ENCODE peak calls at places on chromosome 1, in five cellular contexts. L, V, K, E and Z are unnamed samples. For H3K36me3, the result is how much of the 10 kb centered on the place peaks cover.

GRCh38 chr1:15756143-15757015 is 2.2 kb upstream of the FBLIM1 start:
- DNase-seq in V (no peak), K (no peak), E (no peak), L (no peak), Z (peak)

GRCh38 chr1:27109103-27109822 is 45.7 kb downstream of the SLC9A1 start:
- DNase-seq in E (no peak), V (no peak), K (peak), L (peak), Z (no peak)

GRCh38 chr1:37605806-37606474 is 10.2 kb upstream of the GNL2 start:
- DNase-seq in K (no peak), V (no peak), L (peak), E (peak), Z (no peak)

GRCh38 chr1:115838805-115839705 is 1.9 kb downstream of the NHLH2 start:
- DNase-seq in L (no peak), K (peak), V (no peak), E (no peak), Z (peak)

GRCh38 chr1:11143907-11144306 is 44.2 kb upstream of the EXOSC10 start:
- DNase-seq in V (peak), L (no peak), E (no peak), K (no peak), Z (no peak)

GRCh38 chr1:208476825-208477170 is 232.6 kb upstream of the PLXNA2 start:
- DNase-seq in V (no peak), E (no peak), L (no peak), K (no peak), Z (no peak)

GRCh38 chr1:85372683-85373446 is 92.1 kb downstream of the DDAH1 start:
- DNase-seq in L (peak), V (no peak), E (no peak), K (peak), Z (no peak)

GRCh38 chr1:37574834-37575479 is 18.2 kb downstream of the DNALI1 start:
- DNase-seq in E (no peak), K (no peak), V (no peak), L (peak), Z (no peak)

GRCh38 chr1:156643266-156644092 is 1.6 kb downstream of the BCAN start:
- DNase-seq in V (no peak), E (no peak), K (no peak), L (no peak), Z (no peak)

GRCh38 chr1:183877321-183877720 is 72.4 kb downstream of the RGL1 start:
- DNase-seq in K (peak), L (peak), E (peak), V (no peak), Z (peak)

GRCh38 chr1:240491156-240491555 is 120.8 kb downstream of the GREM2 start:
- DNase-seq in K (peak), V (no peak), E (no peak), L (peak), Z (no peak)

GRCh38 chr1:3333903-3334302 is 120.6 kb upstream of the ARHGEF16 start:
- DNase-seq in K (no peak), L (no peak), V (no peak), E (no peak), Z (no peak)

GRCh38 chr1:178574345-178574744 is 61.4 kb downstream of the TEX35 start:
- DNase-seq in K (no peak), E (no peak), L (no peak), V (no peak), Z (no peak)

GRCh38 chr1:5271264-5271663 is 616.9 kb downstream of the AJAP1 start:
- DNase-seq in V (no peak), L (no peak), K (no peak), E (no peak), Z (no peak)

GRCh38 chr1:244450597-244451538 is 841 bp downstream of the ADSS2 start:
- DNase-seq in K (peak), E (peak), V (peak), L (peak), Z (peak)

GRCh38 chr1:5740450-5740849 is 251.8 kb downstream of the NPHP4 start:
- DNase-seq in E (no peak), V (no peak), L (no peak), K (no peak), Z (no peak)

GRCh38 chr1:5725855-5726585 is 266.2 kb downstream of the NPHP4 start:
- DNase-seq in E (no peak), L (no peak), V (peak), K (no peak), Z (no peak)

GRCh38 chr1:16093611-16094010 is 20.2 kb upstream of the FAM131C start:
- DNase-seq in E (no peak), V (no peak), K (no peak), L (no peak), Z (no peak)

GRCh38 chr1:235207202-235207565 is 46.1 kb upstream of the RBM34 start:
- DNase-seq in V (no peak), L (no peak), E (no peak), K (no peak), Z (no peak)

GRCh38 chr1:14662116-14662515 is 63.6 kb downstream of the KAZN start:
- DNase-seq in V (no peak), L (no peak), K (no peak), E (peak), Z (no peak)

GRCh38 chr1:212727386-212728181 is 27.9 kb upstream of the BATF3 start:
- DNase-seq in K (no peak), E (no peak), V (no peak), L (peak), Z (no peak)

GRCh38 chr1:51517361-51518032 is 1.6 kb downstream of the EPS15 start:
- DNase-seq in K (peak), V (no peak), E (no peak), L (peak), Z (peak)

GRCh38 chr1:59705849-59706599 is 108.7 kb upstream of the HOOK1 start:
- DNase-seq in K (peak), V (no peak), E (peak), L (peak), Z (no peak)

GRCh38 chr1:180580237-180580636 is 21.5 kb downstream of the OVAAL start:
- DNase-seq in L (no peak), E (no peak), K (no peak), V (peak), Z (no peak)

GRCh38 chr1:149885364-149886111 is 13.8 kb upstream of the BOLA1 start:
- DNase-seq in K (peak), V (peak), E (peak), L (peak), Z (peak)

GRCh38 chr1:20974069-20974468 is 187.0 kb upstream of the HP1BP3 start:
- DNase-seq in K (no peak), E (no peak), V (no peak), L (no peak), Z (no peak)

GRCh38 chr1:18956189-18957135 is at the start of gene IFFO2:
- DNase-seq in L (peak), V (peak), E (peak), K (peak), Z (peak)

GRCh38 chr1:18955442-18956188 is 861 bp downstream of the IFFO2 start:
- DNase-seq in E (no peak), L (peak), K (peak), V (peak), Z (peak)

GRCh38 chr1:18957136-18957521 is 653 bp upstream of the IFFO2 start:
- DNase-seq in E (no peak), L (no peak), K (no peak), V (no peak), Z (peak)

GRCh38 chr1:18959591-18959990 is 3.1 kb upstream of the IFFO2 start:
- DNase-seq in K (no peak), E (no peak), L (no peak), V (no peak), Z (no peak)

GRCh38 chr1:18957532-18958295 is 1.2 kb upstream of the IFFO2 start:
- DNase-seq in V (no peak), E (no peak), L (no peak), K (no peak), Z (no peak)
- H3K27ac ChIP-seq in V (no peak), E (peak), L (no peak), K (no peak), Z (no peak)

GRCh38 chr1:160296036-160296435 is 11.1 kb upstream of the PEX19 start:
- DNase-seq in L (no peak), V (no peak), E (no peak), K (no peak), Z (no peak)

DNA sequence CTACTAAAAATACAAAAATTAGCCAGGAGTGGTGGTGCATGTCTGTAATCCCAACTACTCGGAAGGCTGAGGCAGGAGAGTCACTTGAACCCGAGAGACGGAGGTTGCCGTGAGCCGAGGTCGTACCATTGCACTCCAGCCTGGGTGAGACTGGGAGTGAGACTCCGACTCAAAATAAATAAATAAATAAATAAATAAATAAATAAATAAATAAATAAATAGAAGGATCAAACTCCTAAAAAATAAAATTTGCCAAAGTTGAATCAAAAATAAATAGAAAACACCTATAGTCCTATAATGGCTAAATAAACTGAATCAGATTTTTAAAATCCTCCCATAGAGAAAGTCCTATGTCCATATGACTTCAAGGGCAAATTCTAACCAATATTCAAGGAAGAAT is 15.2 kb upstream of the PEX19 start:
- DNase-seq in K (no peak), L (no peak), E (no peak), V (no peak), Z (no peak)
- H3K36me3 ChIP-seq in K (half or more), L (half or more), E (under half), V (half or more), Z (under half)

DNA sequence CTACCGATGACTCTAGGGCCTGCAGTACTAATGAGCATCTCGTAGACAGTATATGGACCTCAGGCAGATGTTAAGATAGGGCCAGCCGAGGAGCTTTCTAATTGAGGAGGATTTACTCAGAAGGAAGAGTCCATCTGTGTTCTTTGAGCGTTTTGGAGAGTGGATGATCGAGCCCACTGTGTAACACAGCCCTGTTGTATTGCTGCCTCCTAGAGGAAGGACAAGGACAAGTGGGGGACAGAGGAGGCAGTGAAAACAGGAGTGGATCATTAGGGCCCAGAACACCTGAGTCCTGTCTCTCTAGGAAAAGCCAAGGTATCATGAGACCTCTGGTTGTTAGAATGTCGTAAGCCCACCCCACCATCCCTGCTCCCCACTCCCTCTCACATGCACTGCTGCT is 62.9 kb downstream of the TBX19 start:
- DNase-seq in L (no peak), E (no peak), K (peak), V (no peak), Z (no peak)
- TF ChIP-seq CTCF in L (peak), E (no peak), K (peak), V (peak), Z (no peak)

DNA sequence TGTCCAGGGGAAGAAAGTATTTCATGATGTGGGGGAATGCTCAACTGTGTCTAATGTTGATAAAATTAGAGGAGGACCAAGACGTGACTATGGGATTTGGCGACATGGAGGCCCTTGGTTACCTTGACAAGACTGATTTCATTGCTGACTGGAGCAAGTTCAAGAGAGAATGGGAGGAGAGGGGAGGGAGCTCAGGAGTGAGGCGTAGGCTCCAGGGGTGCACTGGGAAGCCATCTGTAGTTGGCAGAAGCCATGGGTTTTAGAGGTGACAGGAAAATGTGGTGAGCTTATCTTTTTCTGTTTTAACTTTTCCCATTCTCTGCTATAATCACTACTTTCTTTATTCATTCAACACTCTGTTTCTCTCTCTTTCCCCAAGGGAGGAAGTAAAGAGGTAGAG is 15.8 kb downstream of the UBE4B start:
- DNase-seq in L (no peak), K (no peak), E (no peak), V (no peak), Z (no peak)
- H3K27ac ChIP-seq in L (no peak), K (no peak), E (no peak), V (no peak), Z (no peak)

GRCh38 chr1:66764994-66765578 is 12.8 kb downstream of the DYNLT5 start:
- DNase-seq in K (peak), L (peak), V (peak), E (peak), Z (peak)
- H3K36me3 ChIP-seq in K (under half), L (under half), V (under half), E (under half), Z (under half)

GRCh38 chr1:224521904-224522734 is 87.5 kb upstream of the WDR26 start:
- DNase-seq in V (no peak), K (no peak), L (no peak), E (no peak), Z (no peak)
- TF ChIP-seq CTCF in V (no peak), K (no peak), L (peak), E (no peak), Z (no peak)

GRCh38 chr1:25809283-25809926 is 9.4 kb downstream of the SELENON start:
- DNase-seq in L (no peak), V (no peak), K (no peak), E (no peak), Z (no peak)
- H3K27ac ChIP-seq in L (peak), V (no peak), K (no peak), E (no peak), Z (no peak)

GRCh38 chr1:33274446-33274845 is 18.2 kb downstream of the ZNF362 start:
- DNase-seq in E (no peak), K (no peak), V (peak), L (no peak), Z (no peak)
- H3K36me3 ChIP-seq in E (under half), K (under half), V (under half), L (under half), Z (under half)

GRCh38 chr1:39474810-39475209 is 16.6 kb upstream of the BMP8A start:
- DNase-seq in L (no peak), K (no peak), V (no peak), E (no peak), Z (no peak)

GRCh38 chr1:39472826-39473225 is 18.6 kb upstream of the BMP8A start:
- DNase-seq in K (no peak), E (no peak), L (no peak), V (no peak), Z (no peak)

GRCh38 chr1:39470040-39470439 is 21.4 kb upstream of the BMP8A start:
- DNase-seq in L (no peak), E (no peak), V (no peak), K (no peak), Z (no peak)

GRCh38 chr1:39469150-39469549 is 22.3 kb upstream of the BMP8A start:
- DNase-seq in L (no peak), K (no peak), E (no peak), V (no peak), Z (no peak)
- TF ChIP-seq CTCF in L (no peak), K (no peak), E (no peak), V (no peak), Z (no peak)

DNA sequence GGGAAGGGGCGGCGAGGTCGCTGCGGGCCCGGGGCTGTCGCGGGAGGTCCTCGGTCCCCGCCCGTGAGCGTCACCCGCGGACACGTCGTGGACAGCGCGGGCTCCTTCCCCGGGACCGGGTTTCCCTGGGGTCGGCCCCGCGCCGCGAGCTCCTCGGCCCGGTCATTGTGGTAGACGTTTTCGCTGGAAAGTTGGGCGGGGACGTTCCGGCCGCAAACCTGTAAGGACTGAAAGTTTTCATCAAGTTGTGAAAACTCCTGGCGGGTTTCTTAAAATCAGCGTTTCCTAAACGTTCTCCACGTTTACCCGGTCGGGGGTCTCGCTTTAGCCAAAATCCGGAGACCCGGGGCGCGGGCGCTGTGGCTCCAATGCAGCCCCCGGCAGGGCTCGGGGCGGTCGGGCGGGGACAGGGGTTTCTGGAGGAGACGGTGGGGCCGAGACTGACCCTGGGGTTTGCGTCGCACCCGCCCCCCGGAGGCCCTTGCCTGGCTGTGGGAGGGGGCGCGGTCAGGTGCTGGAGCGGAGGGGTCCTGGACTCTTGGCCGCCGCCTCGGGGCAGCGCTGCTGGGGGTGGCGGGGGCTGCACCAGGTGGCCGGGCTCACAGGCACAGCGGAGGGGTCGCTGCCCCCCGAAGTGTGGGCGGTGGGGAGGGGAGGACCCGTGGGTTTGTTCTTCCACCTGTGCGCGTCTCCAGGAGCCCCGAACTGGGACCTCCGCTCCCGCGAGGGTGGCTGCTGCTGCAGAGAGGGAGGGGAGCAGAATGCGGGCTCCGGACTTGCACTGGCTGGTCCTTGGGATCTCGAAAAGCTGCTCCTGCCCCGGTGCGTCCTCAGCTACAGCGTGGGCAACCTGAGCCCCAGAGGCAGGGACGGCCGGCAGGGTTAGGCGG is 827 bp downstream of the PRKCZ start:
- DNase-seq in K (no peak), V (no peak), L (no peak), E (no peak), Z (no peak)
- H3K27ac ChIP-seq in K (no peak), V (no peak), L (no peak), E (no peak), Z (no peak)